ENCODE peak calls at places on chromosomes 3 and 15, in seven cellular contexts. K is lower leg skin, Y is neural crest cell, C is AG10803, F is A549, L is breast epithelium, I is H9. O is an unnamed sample.

GRCh38 chr3:9468460-9468859 is 71.0 kb downstream of the SETD5 start:
- DNase-seq in K (no peak), Y (no peak), C (no peak), F (no peak), L (no peak), I (no peak), O (no peak)

GRCh38 chr3:143241556-143241955 is 122.0 kb downstream of the CHST2 start:
- DNase-seq in K (no peak), Y (no peak), C (peak), F (no peak), L (no peak), I (no peak), O (no peak)

GRCh38 chr3:141383555-141384129 is 15.3 kb downstream of the ZBTB38 start:
- DNase-seq in K (no peak), Y (no peak), C (peak), F (no peak), L (no peak), I (no peak), O (no peak)

GRCh38 chr15:93366387-93367100 is 277.5 kb upstream of the RGMA start:
- DNase-seq in K (no peak), Y (no peak), C (no peak), F (no peak), L (no peak), I (no peak), O (no peak)

GRCh38 chr3:61663728-61664492 is 102.5 kb downstream of the PTPRG start:
- DNase-seq in K (no peak), Y (no peak), C (peak), F (peak), L (no peak), I (peak), O (peak)

GRCh38 chr15:66875588-66876422 is 173.8 kb downstream of the SMAD6 start:
- DNase-seq in K (peak), Y (no peak), C (no peak), F (no peak), L (no peak), I (no peak), O (no peak)

GRCh38 chr15:50883903-50884302 is 24.6 kb upstream of the AP4E1 start:
- DNase-seq in K (no peak), Y (no peak), C (peak), F (no peak), L (no peak), I (no peak), O (no peak)

GRCh38 chr3:541328-541727 is 344.8 kb downstream of the CHL1 start:
- DNase-seq in K (no peak), Y (no peak), C (no peak), F (no peak), L (no peak), I (no peak), O (no peak)

GRCh38 chr15:75725719-75726607 is 13.3 kb upstream of the CSPG4 start:
- DNase-seq in K (no peak), Y (no peak), C (no peak), F (no peak), L (peak), I (no peak), O (no peak)

GRCh38 chr3:8767667-8768363 is 1.6 kb downstream of the OXTR start:
- DNase-seq in K (no peak), Y (no peak), C (no peak), F (no peak), L (no peak), I (peak), O (no peak)

GRCh38 chr3:125916376-125916978 is 52.5 kb upstream of the ROPN1B start:
- DNase-seq in K (peak), Y (peak), C (peak), F (peak), L (peak), I (peak), O (peak)

GRCh38 chr3:141009496-141009895 is 41.7 kb upstream of the SPSB4 start:
- DNase-seq in K (no peak), Y (no peak), C (no peak), F (no peak), L (no peak), I (no peak), O (no peak)

GRCh38 chr3:189276481-189277190 is 104.9 kb downstream of the TPRG1 start:
- DNase-seq in K (no peak), Y (no peak), C (peak), F (no peak), L (no peak), I (no peak), O (peak)

GRCh38 chr3:18481946-18482548 is 56.9 kb upstream of the SATB1 start:
- DNase-seq in K (no peak), Y (no peak), C (no peak), F (no peak), L (no peak), I (no peak), O (no peak)

GRCh38 chr3:25834346-25834745 is 44.5 kb downstream of the OXSM start:
- DNase-seq in K (no peak), Y (no peak), C (no peak), F (no peak), L (no peak), I (no peak), O (no peak)

GRCh38 chr15:89195836-89196235 is 25.5 kb downstream of the RLBP1 start:
- DNase-seq in K (no peak), Y (no peak), C (no peak), F (no peak), L (no peak), I (no peak), O (no peak)

GRCh38 chr15:85973584-85974347 is 105.9 kb upstream of the AGBL1 start:
- DNase-seq in K (no peak), Y (peak), C (no peak), F (no peak), L (no peak), I (peak), O (no peak)

DNA sequence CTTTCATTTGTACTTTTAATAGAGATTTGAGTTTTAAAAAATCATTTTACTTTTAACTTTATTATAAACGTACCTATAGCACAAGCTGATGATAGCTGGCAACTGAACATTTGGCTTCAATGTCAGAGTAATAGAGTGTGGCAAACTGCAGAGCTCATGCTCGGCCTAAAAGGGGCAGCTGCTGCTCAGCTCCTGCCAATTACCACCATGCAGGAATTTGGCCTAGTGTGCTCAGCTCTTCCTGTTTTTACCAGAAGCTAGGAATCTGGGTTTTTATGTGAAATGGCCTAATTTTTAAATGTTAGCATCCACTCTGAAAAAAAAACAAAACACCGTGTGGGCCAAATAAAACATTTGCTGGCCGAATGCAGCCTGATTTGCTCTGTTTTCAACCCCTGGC is 1.8 kb downstream of the IFT122 start:
- DNase-seq in K (no peak), Y (no peak), C (peak), F (no peak), L (no peak), I (no peak), O (peak)
- TF ChIP-seq CTCF in K (no peak), Y (no peak), C (peak), F (no peak), L (no peak), I (no peak), O (no peak)

GRCh38 chr15:69532856-69533255 is 80.2 kb downstream of the RPLP1 start:
- DNase-seq in K (no peak), Y (no peak), C (no peak), F (no peak), L (no peak), I (no peak), O (no peak)

GRCh38 chr15:69535101-69535638 is 82.6 kb downstream of the RPLP1 start:
- DNase-seq in K (no peak), Y (no peak), C (peak), F (no peak), L (peak), I (no peak), O (peak)

GRCh38 chr15:69531302-69532027 is 78.8 kb downstream of the RPLP1 start:
- DNase-seq in K (peak), Y (no peak), C (no peak), F (no peak), L (no peak), I (peak), O (no peak)

GRCh38 chr15:69532066-69532465 is 79.4 kb downstream of the RPLP1 start:
- DNase-seq in K (no peak), Y (no peak), C (no peak), F (no peak), L (no peak), I (no peak), O (no peak)

DNA sequence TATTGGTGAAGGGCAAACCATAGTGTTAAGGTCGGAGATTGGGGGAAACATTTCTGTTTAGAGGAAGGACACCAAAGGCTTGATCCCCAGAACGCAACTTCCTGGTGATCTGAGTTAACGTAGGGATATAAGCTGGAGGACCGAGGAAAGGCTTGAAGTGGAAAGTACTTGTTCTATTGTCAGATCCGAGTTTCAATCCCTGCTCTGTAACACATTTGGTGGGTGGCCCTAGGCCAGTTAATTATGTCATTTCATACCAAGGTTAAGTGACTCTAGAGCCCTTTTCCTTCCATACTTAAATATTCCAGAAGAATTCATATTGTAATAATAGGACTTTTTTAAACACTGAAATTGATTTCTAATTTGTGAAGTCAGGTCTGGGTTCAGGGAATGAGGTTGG is 80.9 kb downstream of the RPLP1 start:
- DNase-seq in K (no peak), Y (no peak), C (peak), F (no peak), L (no peak), I (no peak), O (no peak)
- TF ChIP-seq CTCF in K (no peak), Y (no peak), C (no peak), F (no peak), L (no peak), I (no peak), O (no peak)

DNA sequence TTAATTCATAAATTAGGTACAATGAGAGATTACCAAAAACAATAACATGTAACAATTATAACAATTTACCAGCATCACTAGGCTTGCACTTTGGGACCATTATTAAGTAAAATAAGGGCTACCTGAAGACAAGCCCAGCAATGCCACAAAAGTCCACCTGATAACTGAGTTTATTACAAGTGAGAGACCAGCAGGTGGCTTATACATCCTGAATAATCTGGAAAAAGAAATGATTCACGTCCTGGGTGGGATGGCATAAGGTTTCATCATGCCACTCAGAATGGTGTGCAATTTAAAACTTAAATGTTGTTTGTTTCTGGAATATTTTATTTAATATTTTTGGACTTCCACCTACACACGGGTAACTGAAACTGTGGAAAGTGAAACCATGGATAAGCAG is 1287.1 kb upstream of the GBE1 start:
- DNase-seq in K (no peak), Y (no peak), C (no peak), F (no peak), L (no peak), I (no peak), O (no peak)
- TF ChIP-seq CTCF in K (no peak), Y (no peak), C (no peak), F (no peak), L (no peak), I (no peak), O (no peak)

GRCh38 chr3:164608554-164609276 is 469.6 kb downstream of the SI start:
- DNase-seq in K (no peak), Y (no peak), C (no peak), F (no peak), L (no peak), I (no peak), O (no peak)

DNA sequence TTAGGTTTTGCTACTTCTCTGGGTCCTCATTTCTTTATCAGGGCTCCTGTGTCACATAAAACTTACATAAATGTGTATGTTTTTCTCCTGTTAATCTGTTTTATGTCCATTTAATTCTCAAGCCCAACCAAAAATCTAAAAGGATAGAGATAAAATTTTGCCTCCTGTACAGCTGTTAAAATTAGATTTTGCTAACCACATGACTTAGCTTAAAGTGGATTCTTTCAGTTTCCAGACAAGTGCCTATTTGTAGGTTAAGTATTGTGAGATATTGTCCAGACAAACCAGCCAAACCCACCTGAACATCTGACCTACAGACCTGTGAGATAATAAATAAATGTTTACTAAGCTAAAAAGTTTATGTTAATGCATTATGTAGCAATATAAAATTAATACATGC is 465.5 kb downstream of the SI start:
- DNase-seq in K (no peak), Y (no peak), C (no peak), F (no peak), L (no peak), I (no peak), O (no peak)
- TF ChIP-seq CTCF in K (no peak), Y (no peak), C (no peak), F (no peak), L (no peak), I (no peak), O (no peak)

GRCh38 chr3:65439641-65440040 is 599.1 kb downstream of the MAGI1 start:
- DNase-seq in K (no peak), Y (peak), C (peak), F (peak), L (peak), I (peak), O (no peak)
- TF ChIP-seq CTCF in K (no peak), Y (peak), C (peak), F (peak), L (peak), I (peak), O (peak)

DNA sequence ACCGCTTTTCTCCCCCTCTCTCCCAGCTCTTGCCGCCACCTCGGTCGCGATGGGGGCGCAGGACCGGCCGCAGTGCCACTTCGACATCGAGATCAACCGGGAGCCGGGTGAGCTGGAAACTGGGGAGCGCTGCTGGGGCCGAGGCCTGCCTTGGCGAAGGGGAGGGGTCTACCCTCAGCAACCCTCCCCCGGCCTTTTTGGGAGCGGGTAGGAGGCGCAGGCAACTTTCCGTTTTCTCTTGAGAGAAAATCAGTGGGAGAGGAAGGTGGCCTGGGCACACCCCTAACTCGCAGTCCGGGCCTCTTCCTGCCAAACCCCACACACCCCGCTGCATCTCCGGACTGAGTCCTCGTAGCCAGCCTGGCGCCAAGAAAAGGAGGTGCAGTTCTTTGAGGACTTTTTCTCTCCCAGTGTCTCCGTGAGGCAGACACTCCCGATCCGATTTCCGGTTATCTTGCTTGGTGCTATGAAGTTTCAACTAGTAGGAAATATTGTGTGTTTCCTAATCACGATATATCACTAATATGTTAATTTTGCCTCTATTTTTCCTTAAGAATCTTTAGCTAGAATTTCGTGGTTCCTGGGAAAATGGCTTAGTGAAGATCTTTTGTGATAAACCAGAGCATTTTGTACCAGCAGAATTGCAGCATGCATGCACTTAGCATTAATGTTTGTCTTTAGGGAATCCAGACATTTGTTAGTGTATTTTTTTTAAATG is 631 bp downstream of the NKTR start:
- DNase-seq in K (peak), Y (no peak), C (peak), F (peak), L (peak), I (peak), O (no peak)
- TF ChIP-seq CTCF in K (no peak), Y (peak), C (peak), F (no peak), L (peak), I (no peak), O (no peak)

O was measured in AG04449.